ENCODE peak calls at places on chromosomes 7 and 10, in six cellular contexts. One of them, this sample, is unnamed.

GRCh38 chr10:120431356-120431755 is 25.7 kb upstream of the PLPP4 start:
- DNase-seq in right cardiac atrium: no peak
- DNase-seq in DMS 273 treated with DMSO at 0.1 percent for 48 hours: no peak
- DNase-seq in OCI-LY7: no peak
- DNase-seq in GM13976: no peak
- DNase-seq in HT-29: no peak
- DNase-seq in this sample: no peak

GRCh38 chr7:155551785-155552611 is 5.6 kb upstream of the CNPY1 start:
- DNase-seq in right cardiac atrium: peak; percentile 9
- DNase-seq in DMS 273 treated with DMSO at 0.1 percent for 48 hours: no peak
- DNase-seq in OCI-LY7: no peak
- DNase-seq in GM13976: no peak
- DNase-seq in HT-29: no peak
- DNase-seq in this sample: no peak

GRCh38 chr7:99120503-99120902 is 23.4 kb downstream of the SMURF1 start:
- DNase-seq in right cardiac atrium: no peak
- DNase-seq in DMS 273 treated with DMSO at 0.1 percent for 48 hours: no peak
- DNase-seq in OCI-LY7: no peak
- DNase-seq in GM13976: no peak
- DNase-seq in HT-29: no peak
- DNase-seq in this sample: no peak

GRCh38 chr10:75544923-75545322 is 113.5 kb downstream of the LRMDA start:
- DNase-seq in right cardiac atrium: no peak
- DNase-seq in DMS 273 treated with DMSO at 0.1 percent for 48 hours: no peak
- DNase-seq in OCI-LY7: no peak
- DNase-seq in GM13976: no peak
- DNase-seq in HT-29: no peak
- DNase-seq in this sample: no peak

GRCh38 chr7:53988376-53988775 is 553.8 kb upstream of the VSTM2A start:
- DNase-seq in right cardiac atrium: no peak
- DNase-seq in DMS 273 treated with DMSO at 0.1 percent for 48 hours: no peak
- DNase-seq in OCI-LY7: no peak
- DNase-seq in GM13976: no peak
- DNase-seq in HT-29: no peak
- DNase-seq in this sample: no peak

GRCh38 chr7:30780909-30781308 is 9.7 kb downstream of the MINDY4 start:
- DNase-seq in right cardiac atrium: peak; percentile 69
- DNase-seq in DMS 273 treated with DMSO at 0.1 percent for 48 hours: no peak
- DNase-seq in OCI-LY7: no peak
- DNase-seq in GM13976: no peak
- DNase-seq in HT-29: no peak
- DNase-seq in this sample: no peak

GRCh38 chr10:30747633-30748032 is 118.1 kb upstream of the LYZL2 start:
- DNase-seq in right cardiac atrium: no peak
- DNase-seq in DMS 273 treated with DMSO at 0.1 percent for 48 hours: no peak
- DNase-seq in OCI-LY7: no peak
- DNase-seq in GM13976: no peak
- DNase-seq in HT-29: no peak
- DNase-seq in this sample: no peak

GRCh38 chr7:54987772-54988171 is 31.0 kb upstream of the EGFR start:
- DNase-seq in right cardiac atrium: no peak
- DNase-seq in DMS 273 treated with DMSO at 0.1 percent for 48 hours: no peak
- DNase-seq in OCI-LY7: no peak
- DNase-seq in GM13976: no peak
- DNase-seq in HT-29: peak; percentile 58
- DNase-seq in this sample: no peak

GRCh38 chr7:27128034-27128433 is 2.5 kb downstream of the HOXA4 start:
- DNase-seq in right cardiac atrium: no peak
- DNase-seq in DMS 273 treated with DMSO at 0.1 percent for 48 hours: peak; percentile 26
- DNase-seq in OCI-LY7: no peak
- DNase-seq in GM13976: no peak
- DNase-seq in HT-29: no peak
- DNase-seq in this sample: no peak

GRCh38 chr10:124721295-124722052 is 22.7 kb downstream of the FAM53B start:
- DNase-seq in right cardiac atrium: peak; percentile 64
- DNase-seq in DMS 273 treated with DMSO at 0.1 percent for 48 hours: no peak
- DNase-seq in OCI-LY7: no peak
- DNase-seq in GM13976: no peak
- DNase-seq in HT-29: no peak
- DNase-seq in this sample: peak; percentile 11

GRCh38 chr7:5670173-5670933 is 111.1 kb downstream of the RNF216 start:
- DNase-seq in right cardiac atrium: no peak
- DNase-seq in DMS 273 treated with DMSO at 0.1 percent for 48 hours: no peak
- DNase-seq in OCI-LY7: peak; percentile 39
- DNase-seq in GM13976: peak; percentile 46
- DNase-seq in HT-29: no peak
- DNase-seq in this sample: no peak